ENCODE peak calls at places on chromosomes 4 and X, in ten cellular contexts. One of them, this sample, is unnamed.

GRCh38 chrX:51332188-51332942 is at the start of gene NUDT10:
- DNase-seq in T-cell: no peak
- DNase-seq in NCI-H446: no peak
- DNase-seq in omental fat pad: no peak
- DNase-seq in ELF-1: peak; percentile 94
- DNase-seq in upper lobe of right lung: peak; percentile 69
- DNase-seq in cardiac muscle cell: peak; percentile 86
- DNase-seq in H4: peak; percentile 66
- DNase-seq in GM20000: no peak
- DNase-seq in caudate nucleus: no peak
- DNase-seq in this sample: no peak

GRCh38 chrX:68018248-68019203 is 414.8 kb downstream of the OPHN1 start:
- DNase-seq in T-cell: no peak
- DNase-seq in caudate nucleus: no peak
- DNase-seq in cardiac muscle cell: peak; percentile 29
- DNase-seq in GM20000: no peak
- DNase-seq in ELF-1: peak; percentile 85
- DNase-seq in upper lobe of right lung: no peak
- DNase-seq in omental fat pad: no peak
- DNase-seq in NCI-H446: no peak
- DNase-seq in H4: peak; percentile 5
- DNase-seq in this sample: no peak

GRCh38 chrX:42290608-42291007 is 367.3 kb upstream of the CASK start:
- DNase-seq in caudate nucleus: no peak
- DNase-seq in upper lobe of right lung: no peak
- DNase-seq in cardiac muscle cell: no peak
- DNase-seq in H4: peak; percentile 5
- DNase-seq in T-cell: no peak
- DNase-seq in GM20000: no peak
- DNase-seq in ELF-1: no peak
- DNase-seq in NCI-H446: peak; percentile 2
- DNase-seq in omental fat pad: no peak
- DNase-seq in this sample: no peak

GRCh38 chr4:9932771-9933170 is 88.5 kb downstream of the SLC2A9 start:
- DNase-seq in GM20000: no peak
- DNase-seq in NCI-H446: no peak
- DNase-seq in T-cell: no peak
- DNase-seq in H4: no peak
- DNase-seq in ELF-1: no peak
- DNase-seq in caudate nucleus: no peak
- DNase-seq in cardiac muscle cell: no peak
- DNase-seq in omental fat pad: no peak
- DNase-seq in upper lobe of right lung: no peak
- DNase-seq in this sample: no peak

GRCh38 chrX:39762266-39762841 is 335.4 kb downstream of the BCOR start:
- DNase-seq in ELF-1: no peak
- DNase-seq in GM20000: no peak
- DNase-seq in omental fat pad: no peak
- DNase-seq in caudate nucleus: no peak
- DNase-seq in NCI-H446: no peak
- DNase-seq in upper lobe of right lung: no peak
- DNase-seq in cardiac muscle cell: no peak
- DNase-seq in T-cell: no peak
- DNase-seq in H4: no peak
- DNase-seq in this sample: no peak

GRCh38 chrX:69034451-69034850 is 130.8 kb downstream of the PJA1 start:
- DNase-seq in H4: no peak
- DNase-seq in T-cell: no peak
- DNase-seq in omental fat pad: no peak
- DNase-seq in GM20000: no peak
- DNase-seq in upper lobe of right lung: no peak
- DNase-seq in caudate nucleus: no peak
- DNase-seq in ELF-1: peak; percentile 51
- DNase-seq in cardiac muscle cell: peak; percentile 6
- DNase-seq in NCI-H446: no peak
- DNase-seq in this sample: no peak

GRCh38 chrX:130952266-130953043 is 49.4 kb upstream of the ENOX2 start:
- DNase-seq in cardiac muscle cell: no peak
- DNase-seq in omental fat pad: no peak
- DNase-seq in GM20000: no peak
- DNase-seq in caudate nucleus: no peak
- DNase-seq in H4: no peak
- DNase-seq in ELF-1: no peak
- DNase-seq in upper lobe of right lung: no peak
- DNase-seq in T-cell: no peak
- DNase-seq in NCI-H446: no peak
- DNase-seq in this sample: no peak

GRCh38 chr4:159013692-159014091 is 89.2 kb upstream of the RAPGEF2 start:
- DNase-seq in caudate nucleus: no peak
- DNase-seq in T-cell: no peak
- DNase-seq in omental fat pad: no peak
- DNase-seq in upper lobe of right lung: no peak
- DNase-seq in H4: no peak
- DNase-seq in GM20000: no peak
- DNase-seq in cardiac muscle cell: no peak
- DNase-seq in NCI-H446: no peak
- DNase-seq in ELF-1: no peak
- DNase-seq in this sample: no peak

GRCh38 chr4:6734165-6734786 is 18.3 kb downstream of the BLOC1S4 start:
- DNase-seq in GM20000: no peak
- DNase-seq in T-cell: no peak
- DNase-seq in caudate nucleus: no peak
- DNase-seq in omental fat pad: no peak
- DNase-seq in cardiac muscle cell: no peak
- DNase-seq in ELF-1: no peak
- DNase-seq in upper lobe of right lung: no peak
- DNase-seq in H4: no peak
- DNase-seq in NCI-H446: no peak
- DNase-seq in this sample: no peak

GRCh38 chr4:39446842-39447573 is 11.7 kb downstream of the RPL9 start:
- DNase-seq in caudate nucleus: no peak
- DNase-seq in T-cell: peak; percentile 47
- DNase-seq in GM20000: peak; percentile 81
- DNase-seq in NCI-H446: no peak
- DNase-seq in omental fat pad: no peak
- DNase-seq in upper lobe of right lung: peak; percentile 89
- DNase-seq in H4: no peak
- DNase-seq in cardiac muscle cell: peak; percentile 31
- DNase-seq in ELF-1: peak; percentile 93
- DNase-seq in this sample: no peak

GRCh38 chrX:64975989-64976672 is at the start of gene ZC4H2:
- DNase-seq in T-cell: peak; percentile 59
- DNase-seq in GM20000: peak; percentile 76
- DNase-seq in upper lobe of right lung: peak; percentile 83
- DNase-seq in omental fat pad: no peak
- DNase-seq in H4: peak; percentile 34
- DNase-seq in ELF-1: peak; percentile 94
- DNase-seq in cardiac muscle cell: peak; percentile 78
- DNase-seq in NCI-H446: peak; percentile 77
- DNase-seq in caudate nucleus: peak; percentile 59
- DNase-seq in this sample: no peak

GRCh38 chr4:7726665-7727413 is 212.8 kb downstream of the AFAP1 start:
- DNase-seq in H4: no peak
- DNase-seq in GM20000: no peak
- DNase-seq in T-cell: no peak
- DNase-seq in upper lobe of right lung: no peak
- DNase-seq in caudate nucleus: no peak
- DNase-seq in cardiac muscle cell: no peak
- DNase-seq in NCI-H446: no peak
- DNase-seq in ELF-1: no peak
- DNase-seq in omental fat pad: no peak
- DNase-seq in this sample: no peak

GRCh38 chr4:80386281-80386886 is 50.9 kb downstream of the CFAP299 start:
- DNase-seq in omental fat pad: no peak
- DNase-seq in GM20000: no peak
- DNase-seq in cardiac muscle cell: no peak
- DNase-seq in NCI-H446: no peak
- DNase-seq in T-cell: no peak
- DNase-seq in H4: no peak
- DNase-seq in ELF-1: no peak
- DNase-seq in caudate nucleus: no peak
- DNase-seq in upper lobe of right lung: peak; percentile 38
- DNase-seq in this sample: no peak

GRCh38 chr4:138275946-138276621 is 33.9 kb upstream of the SLC7A11 start:
- DNase-seq in GM20000: no peak
- DNase-seq in upper lobe of right lung: no peak
- DNase-seq in ELF-1: no peak
- DNase-seq in cardiac muscle cell: no peak
- DNase-seq in NCI-H446: no peak
- DNase-seq in omental fat pad: no peak
- DNase-seq in H4: peak; percentile 39
- DNase-seq in caudate nucleus: no peak
- DNase-seq in T-cell: no peak
- DNase-seq in this sample: no peak

GRCh38 chr4:7387925-7388324 is 46.8 kb downstream of the PSAPL1 start:
- DNase-seq in omental fat pad: no peak
- DNase-seq in caudate nucleus: no peak
- DNase-seq in upper lobe of right lung: no peak
- DNase-seq in ELF-1: no peak
- DNase-seq in GM20000: no peak
- DNase-seq in cardiac muscle cell: no peak
- DNase-seq in H4: no peak
- DNase-seq in NCI-H446: no peak
- DNase-seq in T-cell: no peak
- DNase-seq in this sample: no peak

This sample was measured in SIG-M5.